ENCODE peak calls at places on chromosomes 4 and X, in nine cellular contexts. P is Right ventricle myocardium superior; S is H54; T is CD4-positive, alpha-beta T cell; I is aorta; Q is cardiac muscle cell; N is astrocyte; F is AG04450; E is heart right ventricle. M is an unnamed sample.

GRCh38 chr4:127609484-127609883 is 23.3 kb upstream of the INTU start:
- DNase-seq in P (no peak), S (no peak), T (no peak), I (no peak), Q (no peak), N (no peak), F (no peak), E (no peak), M (no peak)

GRCh38 chr4:182918791-182919302 is 1.7 kb upstream of the DCTD start:
- DNase-seq in P (no peak), S (no peak), T (no peak), I (no peak), Q (no peak), N (no peak), F (no peak), E (no peak), M (no peak)

GRCh38 chrX:38929966-38930421 is 128.7 kb downstream of the MID1IP1 start:
- DNase-seq in P (no peak), S (peak; percentile 1), T (no peak), I (peak; percentile 60), Q (peak; percentile 5), N (peak; percentile 69), F (peak; percentile 18), E (no peak), M (no peak)

GRCh38 chr4:21577066-21577465 is 371.5 kb downstream of the KCNIP4 start:
- DNase-seq in P (no peak), S (no peak), T (no peak), I (no peak), Q (no peak), N (no peak), F (no peak), E (no peak), M (no peak)

GRCh38 chrX:44459501-44459900 is 83.2 kb downstream of the FUNDC1 start:
- DNase-seq in P (no peak), S (no peak), T (no peak), I (no peak), Q (no peak), N (peak; percentile 5), F (no peak), E (no peak), M (no peak)

GRCh38 chr4:6840062-6840976 is 57.8 kb downstream of the KIAA0232 start:
- DNase-seq in P (peak; percentile 55), S (no peak), T (no peak), I (no peak), Q (peak; percentile 92), N (peak; percentile 53), F (no peak), E (no peak), M (no peak)

GRCh38 chr4:142475663-142476062 is 370.4 kb downstream of the INPP4B start:
- DNase-seq in P (no peak), S (no peak), T (no peak), I (no peak), Q (no peak), N (no peak), F (no peak), E (no peak), M (no peak)

GRCh38 chr4:121697626-121698025 is 846 bp upstream of the ANXA5 start:
- DNase-seq in P (no peak), S (no peak), T (no peak), I (no peak), Q (no peak), N (no peak), F (no peak), E (no peak), M (no peak)